ENCODE peak calls at places on chromosomes 6 and 20, in seven cellular contexts. T is AG04450; G is WTC11; B is ovary; P is heart left ventricle; M is stimulated activated CD8-positive, alpha-beta memory T cell treated with anti-CD3 and anti-CD28 coated beads, Interleukin-7, amount 100 ng/mL, for 48 hours; A is choroid plexus epithelial cell. C is an unnamed sample.

GRCh38 chr20:19692685-19693119 is 65.4 kb upstream of the RIN2 start:
- DNase-seq in T (no peak), G (peak), B (peak), P (peak), M (peak), A (peak), C (peak)

GRCh38 chr20:37316116-37316774 is 26.8 kb downstream of the MANBAL start:
- DNase-seq in T (no peak), G (no peak), B (no peak), P (no peak), M (no peak), A (no peak), C (peak)

GRCh38 chr6:134456284-134456683 is 138.4 kb upstream of the SGK1 start:
- DNase-seq in T (no peak), G (no peak), B (no peak), P (no peak), M (no peak), A (no peak), C (no peak)

GRCh38 chr20:17066955-17067354 is 159.9 kb upstream of the PCSK2 start:
- DNase-seq in T (no peak), G (no peak), B (no peak), P (no peak), M (no peak), A (no peak), C (no peak)

GRCh38 chr6:154157082-154157481 is 118.0 kb downstream of the OPRM1 start:
- DNase-seq in T (no peak), G (no peak), B (no peak), P (no peak), M (no peak), A (no peak), C (no peak)

GRCh38 chr6:147105786-147106185 is 98.4 kb upstream of the STXBP5 start:
- DNase-seq in T (no peak), G (no peak), B (no peak), P (no peak), M (no peak), A (no peak), C (no peak)

GRCh38 chr6:43698584-43699349 is 11.2 kb upstream of the MRPS18A start:
- DNase-seq in T (no peak), G (no peak), B (peak), P (no peak), M (no peak), A (peak), C (peak)

GRCh38 chr6:85551264-85551663 is 42.4 kb downstream of the SNX14 start:
- DNase-seq in T (no peak), G (no peak), B (no peak), P (no peak), M (no peak), A (peak), C (no peak)

GRCh38 chr6:69719602-69720193 is 77.1 kb downstream of the LMBRD1 start:
- DNase-seq in T (no peak), G (no peak), B (no peak), P (no peak), M (no peak), A (peak), C (peak)

GRCh38 chr20:63132131-63132714 is 83.7 kb downstream of the YTHDF1 start:
- DNase-seq in T (no peak), G (peak), B (no peak), P (peak), M (no peak), A (no peak), C (no peak)

GRCh38 chr6:109292983-109293586 is 89.2 kb downstream of the CD164 start:
- DNase-seq in T (no peak), G (no peak), B (no peak), P (no peak), M (no peak), A (no peak), C (no peak)

GRCh38 chr6:166786704-166787293 is 159.7 kb upstream of the RPS6KA2 start:
- DNase-seq in T (peak), G (no peak), B (no peak), P (no peak), M (no peak), A (peak), C (peak)

GRCh38 chr6:72238021-72238420 is 351.7 kb downstream of the RIMS1 start:
- DNase-seq in T (no peak), G (no peak), B (no peak), P (no peak), M (no peak), A (no peak), C (no peak)

GRCh38 chr20:58893355-58894151 is 41.0 kb downstream of the GNAS start:
- DNase-seq in T (no peak), G (no peak), B (no peak), P (no peak), M (peak), A (no peak), C (no peak)

GRCh38 chr6:150451767-150452641 is 83.2 kb downstream of the IYD start:
- DNase-seq in T (no peak), G (no peak), B (no peak), P (no peak), M (no peak), A (no peak), C (no peak)

GRCh38 chr6:45631396-45631795 is 253.7 kb upstream of the SUPT3H start:
- DNase-seq in T (no peak), G (no peak), B (no peak), P (no peak), M (no peak), A (no peak), C (no peak)

GRCh38 chr6:16243055-16243454 is 4.7 kb downstream of the GMPR start:
- DNase-seq in T (peak), G (no peak), B (no peak), P (no peak), M (no peak), A (no peak), C (peak)

GRCh38 chr20:19832875-19833274 is 74.8 kb downstream of the RIN2 start:
- DNase-seq in T (no peak), G (no peak), B (no peak), P (no peak), M (peak), A (no peak), C (no peak)

GRCh38 chr6:112833546-112834215 is 486.6 kb downstream of the RFPL4B start:
- DNase-seq in T (no peak), G (no peak), B (no peak), P (no peak), M (no peak), A (peak), C (no peak)

GRCh38 chr6:30763618-30764489 is 19.5 kb upstream of the IER3 start:
- DNase-seq in T (no peak), G (peak), B (no peak), P (no peak), M (no peak), A (peak), C (peak)

GRCh38 chr20:9482180-9482579 is 32.2 kb upstream of the LAMP5 start:
- DNase-seq in T (no peak), G (no peak), B (no peak), P (no peak), M (no peak), A (no peak), C (no peak)

GRCh38 chr6:47698342-47698787 is at the start of gene ADGRF4:
- DNase-seq in T (no peak), G (no peak), B (no peak), P (no peak), M (no peak), A (peak), C (peak)

GRCh38 chr6:3616565-3617176 is 134.8 kb downstream of the PXDC1 start:
- DNase-seq in T (no peak), G (no peak), B (no peak), P (no peak), M (no peak), A (no peak), C (no peak)

GRCh38 chr6:23621026-23621425 is 505.0 kb upstream of the NRSN1 start:
- DNase-seq in T (no peak), G (no peak), B (no peak), P (no peak), M (no peak), A (peak), C (peak)

GRCh38 chr6:168166627-168167026 is 87.6 kb upstream of the FRMD1 start:
- DNase-seq in T (no peak), G (no peak), B (no peak), P (no peak), M (no peak), A (no peak), C (no peak)

GRCh38 chr6:139230421-139230840 is 61.4 kb downstream of the TXLNB start:
- DNase-seq in T (no peak), G (no peak), B (no peak), P (no peak), M (no peak), A (peak), C (peak)

GRCh38 chr6:45441811-45442453 is 64.2 kb upstream of the SUPT3H start:
- DNase-seq in T (no peak), G (no peak), B (no peak), P (no peak), M (no peak), A (peak), C (no peak)

GRCh38 chr6:72580281-72580940 is 41.5 kb upstream of the KCNQ5 start:
- DNase-seq in T (peak), G (peak), B (no peak), P (no peak), M (no peak), A (peak), C (peak)

GRCh38 chr20:17617212-17617867 is 47.5 kb downstream of the DSTN start:
- DNase-seq in T (no peak), G (peak), B (peak), P (peak), M (no peak), A (peak), C (no peak)

GRCh38 chr20:23065438-23066201 is 16.1 kb upstream of the THBD start:
- DNase-seq in T (no peak), G (no peak), B (no peak), P (no peak), M (no peak), A (no peak), C (no peak)

GRCh38 chr6:129251669-129252376 is 368.9 kb downstream of the LAMA2 start:
- DNase-seq in T (peak), G (peak), B (peak), P (no peak), M (peak), A (peak), C (peak)